ENCODE peak calls at places on chromosomes 1 and 21, in nine cellular contexts. One of them, this sample, is unnamed.

GRCh38 chr1:31750858-31751638 is 13.1 kb downstream of the ADGRB2 start:
- DNase-seq in Daoy: peak
- DNase-seq in activated naive CD4-positive, alpha-beta T cell: no peak
- DNase-seq in bronchial epithelial cell: no peak
- DNase-seq in stimulated activated CD4-positive, alpha-beta T cell treated with anti-CD3 and anti-CD28 coated beads, Interleukin-1b, Interleukin-23, amount 100 ng/mL, for 4 hours: no peak
- DNase-seq in AG09309: peak
- DNase-seq in tibial artery: no peak
- DNase-seq in nucleus accumbens: no peak
- DNase-seq in fibroblast of the aortic adventitia: peak
- DNase-seq in this sample: no peak

GRCh38 chr1:180845352-180845751 is 67.3 kb upstream of the KIAA1614 start:
- DNase-seq in Daoy: no peak
- DNase-seq in activated naive CD4-positive, alpha-beta T cell: no peak
- DNase-seq in bronchial epithelial cell: no peak
- DNase-seq in stimulated activated CD4-positive, alpha-beta T cell treated with anti-CD3 and anti-CD28 coated beads, Interleukin-1b, Interleukin-23, amount 100 ng/mL, for 4 hours: no peak
- DNase-seq in AG09309: no peak
- DNase-seq in tibial artery: no peak
- DNase-seq in nucleus accumbens: no peak
- DNase-seq in fibroblast of the aortic adventitia: no peak
- DNase-seq in this sample: no peak

GRCh38 chr21:21158376-21158918 is 160.2 kb downstream of the NCAM2 start:
- DNase-seq in Daoy: no peak
- DNase-seq in activated naive CD4-positive, alpha-beta T cell: no peak
- DNase-seq in bronchial epithelial cell: no peak
- DNase-seq in stimulated activated CD4-positive, alpha-beta T cell treated with anti-CD3 and anti-CD28 coated beads, Interleukin-1b, Interleukin-23, amount 100 ng/mL, for 4 hours: no peak
- DNase-seq in AG09309: no peak
- DNase-seq in tibial artery: no peak
- DNase-seq in nucleus accumbens: no peak
- DNase-seq in fibroblast of the aortic adventitia: no peak
- DNase-seq in this sample: no peak

GRCh38 chr1:70415882-70416281 is 4.8 kb downstream of the CTH start:
- DNase-seq in Daoy: no peak
- DNase-seq in activated naive CD4-positive, alpha-beta T cell: no peak
- DNase-seq in bronchial epithelial cell: no peak
- DNase-seq in stimulated activated CD4-positive, alpha-beta T cell treated with anti-CD3 and anti-CD28 coated beads, Interleukin-1b, Interleukin-23, amount 100 ng/mL, for 4 hours: no peak
- DNase-seq in AG09309: no peak
- DNase-seq in tibial artery: no peak
- DNase-seq in nucleus accumbens: no peak
- DNase-seq in fibroblast of the aortic adventitia: no peak
- DNase-seq in this sample: no peak

GRCh38 chr1:17668638-17669175 is 86.4 kb upstream of the ACTL8 start:
- DNase-seq in Daoy: no peak
- DNase-seq in activated naive CD4-positive, alpha-beta T cell: no peak
- DNase-seq in bronchial epithelial cell: no peak
- DNase-seq in stimulated activated CD4-positive, alpha-beta T cell treated with anti-CD3 and anti-CD28 coated beads, Interleukin-1b, Interleukin-23, amount 100 ng/mL, for 4 hours: no peak
- DNase-seq in AG09309: no peak
- DNase-seq in tibial artery: no peak
- DNase-seq in nucleus accumbens: no peak
- DNase-seq in fibroblast of the aortic adventitia: no peak
- DNase-seq in this sample: no peak

GRCh38 chr1:217895817-217896216 is 264.7 kb downstream of the SPATA17 start:
- DNase-seq in Daoy: no peak
- DNase-seq in activated naive CD4-positive, alpha-beta T cell: no peak
- DNase-seq in bronchial epithelial cell: no peak
- DNase-seq in stimulated activated CD4-positive, alpha-beta T cell treated with anti-CD3 and anti-CD28 coated beads, Interleukin-1b, Interleukin-23, amount 100 ng/mL, for 4 hours: no peak
- DNase-seq in AG09309: no peak
- DNase-seq in tibial artery: no peak
- DNase-seq in nucleus accumbens: no peak
- DNase-seq in fibroblast of the aortic adventitia: no peak
- DNase-seq in this sample: no peak

GRCh38 chr1:217029311-217030157 is 306.3 kb upstream of the ESRRG start:
- DNase-seq in Daoy: peak
- DNase-seq in activated naive CD4-positive, alpha-beta T cell: no peak
- DNase-seq in bronchial epithelial cell: peak
- DNase-seq in stimulated activated CD4-positive, alpha-beta T cell treated with anti-CD3 and anti-CD28 coated beads, Interleukin-1b, Interleukin-23, amount 100 ng/mL, for 4 hours: no peak
- DNase-seq in AG09309: peak
- DNase-seq in tibial artery: no peak
- DNase-seq in nucleus accumbens: no peak
- DNase-seq in fibroblast of the aortic adventitia: peak
- DNase-seq in this sample: no peak

GRCh38 chr21:27132270-27132669 is 165.4 kb upstream of the ADAMTS5 start:
- DNase-seq in Daoy: no peak
- DNase-seq in activated naive CD4-positive, alpha-beta T cell: no peak
- DNase-seq in bronchial epithelial cell: no peak
- DNase-seq in stimulated activated CD4-positive, alpha-beta T cell treated with anti-CD3 and anti-CD28 coated beads, Interleukin-1b, Interleukin-23, amount 100 ng/mL, for 4 hours: no peak
- DNase-seq in AG09309: no peak
- DNase-seq in tibial artery: no peak
- DNase-seq in nucleus accumbens: no peak
- DNase-seq in fibroblast of the aortic adventitia: peak
- DNase-seq in this sample: no peak

GRCh38 chr1:226867461-226868054 is 2.9 kb upstream of the PSEN2 start:
- DNase-seq in Daoy: no peak
- DNase-seq in activated naive CD4-positive, alpha-beta T cell: no peak
- DNase-seq in bronchial epithelial cell: peak
- DNase-seq in stimulated activated CD4-positive, alpha-beta T cell treated with anti-CD3 and anti-CD28 coated beads, Interleukin-1b, Interleukin-23, amount 100 ng/mL, for 4 hours: no peak
- DNase-seq in AG09309: no peak
- DNase-seq in tibial artery: no peak
- DNase-seq in nucleus accumbens: no peak
- DNase-seq in fibroblast of the aortic adventitia: no peak
- DNase-seq in this sample: no peak

GRCh38 chr1:33009561-33009960 is 27.1 kb downstream of the AK2 start:
- DNase-seq in Daoy: no peak
- DNase-seq in activated naive CD4-positive, alpha-beta T cell: no peak
- DNase-seq in bronchial epithelial cell: no peak
- DNase-seq in stimulated activated CD4-positive, alpha-beta T cell treated with anti-CD3 and anti-CD28 coated beads, Interleukin-1b, Interleukin-23, amount 100 ng/mL, for 4 hours: no peak
- DNase-seq in AG09309: no peak
- DNase-seq in tibial artery: no peak
- DNase-seq in nucleus accumbens: no peak
- DNase-seq in fibroblast of the aortic adventitia: no peak
- DNase-seq in this sample: no peak

GRCh38 chr1:16248603-16249534 is 11.9 kb upstream of the CPLANE2 start:
- DNase-seq in Daoy: peak
- DNase-seq in activated naive CD4-positive, alpha-beta T cell: no peak
- DNase-seq in bronchial epithelial cell: peak
- DNase-seq in stimulated activated CD4-positive, alpha-beta T cell treated with anti-CD3 and anti-CD28 coated beads, Interleukin-1b, Interleukin-23, amount 100 ng/mL, for 4 hours: no peak
- DNase-seq in AG09309: peak
- DNase-seq in tibial artery: peak
- DNase-seq in nucleus accumbens: peak
- DNase-seq in fibroblast of the aortic adventitia: peak
- DNase-seq in this sample: no peak

GRCh38 chr1:54800899-54801759 is at the start of gene TTC22:
- DNase-seq in Daoy: peak
- DNase-seq in activated naive CD4-positive, alpha-beta T cell: peak
- DNase-seq in bronchial epithelial cell: peak
- DNase-seq in stimulated activated CD4-positive, alpha-beta T cell treated with anti-CD3 and anti-CD28 coated beads, Interleukin-1b, Interleukin-23, amount 100 ng/mL, for 4 hours: peak
- DNase-seq in AG09309: no peak
- DNase-seq in tibial artery: no peak
- DNase-seq in nucleus accumbens: no peak
- DNase-seq in fibroblast of the aortic adventitia: no peak
- DNase-seq in this sample: peak

GRCh38 chr1:30760596-30761311 is 3.2 kb upstream of the LAPTM5 start:
- DNase-seq in Daoy: no peak
- DNase-seq in activated naive CD4-positive, alpha-beta T cell: no peak
- DNase-seq in bronchial epithelial cell: no peak
- DNase-seq in stimulated activated CD4-positive, alpha-beta T cell treated with anti-CD3 and anti-CD28 coated beads, Interleukin-1b, Interleukin-23, amount 100 ng/mL, for 4 hours: no peak
- DNase-seq in AG09309: no peak
- DNase-seq in tibial artery: no peak
- DNase-seq in nucleus accumbens: no peak
- DNase-seq in fibroblast of the aortic adventitia: no peak
- DNase-seq in this sample: no peak

GRCh38 chr1:212600980-212601379 is 7.6 kb upstream of the ATF3 start:
- DNase-seq in Daoy: peak
- DNase-seq in activated naive CD4-positive, alpha-beta T cell: no peak
- DNase-seq in bronchial epithelial cell: peak
- DNase-seq in stimulated activated CD4-positive, alpha-beta T cell treated with anti-CD3 and anti-CD28 coated beads, Interleukin-1b, Interleukin-23, amount 100 ng/mL, for 4 hours: no peak
- DNase-seq in AG09309: no peak
- DNase-seq in tibial artery: no peak
- DNase-seq in nucleus accumbens: no peak
- DNase-seq in fibroblast of the aortic adventitia: no peak
- DNase-seq in this sample: no peak

GRCh38 chr21:26405735-26406361 is 167.2 kb downstream of the CYYR1 start:
- DNase-seq in Daoy: peak
- DNase-seq in activated naive CD4-positive, alpha-beta T cell: no peak
- DNase-seq in bronchial epithelial cell: peak
- DNase-seq in stimulated activated CD4-positive, alpha-beta T cell treated with anti-CD3 and anti-CD28 coated beads, Interleukin-1b, Interleukin-23, amount 100 ng/mL, for 4 hours: no peak
- DNase-seq in AG09309: peak
- DNase-seq in tibial artery: no peak
- DNase-seq in nucleus accumbens: no peak
- DNase-seq in fibroblast of the aortic adventitia: peak
- DNase-seq in this sample: no peak

GRCh38 chr1:239547987-239548386 is 161.6 kb downstream of the CHRM3 start:
- DNase-seq in Daoy: peak
- DNase-seq in activated naive CD4-positive, alpha-beta T cell: no peak
- DNase-seq in bronchial epithelial cell: no peak
- DNase-seq in stimulated activated CD4-positive, alpha-beta T cell treated with anti-CD3 and anti-CD28 coated beads, Interleukin-1b, Interleukin-23, amount 100 ng/mL, for 4 hours: no peak
- DNase-seq in AG09309: no peak
- DNase-seq in tibial artery: no peak
- DNase-seq in nucleus accumbens: no peak
- DNase-seq in fibroblast of the aortic adventitia: no peak
- DNase-seq in this sample: no peak

GRCh38 chr1:222911866-222912265 is 97.0 kb downstream of the DISP1 start:
- DNase-seq in Daoy: no peak
- DNase-seq in activated naive CD4-positive, alpha-beta T cell: no peak
- DNase-seq in bronchial epithelial cell: no peak
- DNase-seq in stimulated activated CD4-positive, alpha-beta T cell treated with anti-CD3 and anti-CD28 coated beads, Interleukin-1b, Interleukin-23, amount 100 ng/mL, for 4 hours: no peak
- DNase-seq in AG09309: no peak
- DNase-seq in tibial artery: no peak
- DNase-seq in nucleus accumbens: no peak
- DNase-seq in fibroblast of the aortic adventitia: peak
- DNase-seq in this sample: no peak

GRCh38 chr1:161047436-161048420 is 2.0 kb upstream of the USF1 start:
- DNase-seq in Daoy: no peak
- DNase-seq in activated naive CD4-positive, alpha-beta T cell: no peak
- DNase-seq in bronchial epithelial cell: no peak
- DNase-seq in stimulated activated CD4-positive, alpha-beta T cell treated with anti-CD3 and anti-CD28 coated beads, Interleukin-1b, Interleukin-23, amount 100 ng/mL, for 4 hours: no peak
- DNase-seq in AG09309: no peak
- DNase-seq in tibial artery: no peak
- DNase-seq in nucleus accumbens: no peak
- DNase-seq in fibroblast of the aortic adventitia: no peak
- DNase-seq in this sample: no peak

GRCh38 chr1:172823534-172823933 is 164.6 kb downstream of the FASLG start:
- DNase-seq in Daoy: peak
- DNase-seq in activated naive CD4-positive, alpha-beta T cell: no peak
- DNase-seq in bronchial epithelial cell: no peak
- DNase-seq in stimulated activated CD4-positive, alpha-beta T cell treated with anti-CD3 and anti-CD28 coated beads, Interleukin-1b, Interleukin-23, amount 100 ng/mL, for 4 hours: no peak
- DNase-seq in AG09309: no peak
- DNase-seq in tibial artery: no peak
- DNase-seq in nucleus accumbens: no peak
- DNase-seq in fibroblast of the aortic adventitia: peak
- DNase-seq in this sample: no peak

GRCh38 chr1:160363951-160364350 is 2.9 kb upstream of the NHLH1 start:
- DNase-seq in Daoy: no peak
- DNase-seq in activated naive CD4-positive, alpha-beta T cell: no peak
- DNase-seq in bronchial epithelial cell: no peak
- DNase-seq in stimulated activated CD4-positive, alpha-beta T cell treated with anti-CD3 and anti-CD28 coated beads, Interleukin-1b, Interleukin-23, amount 100 ng/mL, for 4 hours: no peak
- DNase-seq in AG09309: no peak
- DNase-seq in tibial artery: no peak
- DNase-seq in nucleus accumbens: no peak
- DNase-seq in fibroblast of the aortic adventitia: no peak
- DNase-seq in this sample: no peak

GRCh38 chr1:213397638-213398037 is 346.6 kb downstream of the RPS6KC1 start:
- DNase-seq in Daoy: no peak
- DNase-seq in activated naive CD4-positive, alpha-beta T cell: no peak
- DNase-seq in bronchial epithelial cell: no peak
- DNase-seq in stimulated activated CD4-positive, alpha-beta T cell treated with anti-CD3 and anti-CD28 coated beads, Interleukin-1b, Interleukin-23, amount 100 ng/mL, for 4 hours: no peak
- DNase-seq in AG09309: no peak
- DNase-seq in tibial artery: no peak
- DNase-seq in nucleus accumbens: no peak
- DNase-seq in fibroblast of the aortic adventitia: no peak
- DNase-seq in this sample: no peak

GRCh38 chr1:112093372-112093694 is 103.9 kb upstream of the KCND3 start:
- DNase-seq in Daoy: no peak
- DNase-seq in activated naive CD4-positive, alpha-beta T cell: no peak
- DNase-seq in bronchial epithelial cell: no peak
- DNase-seq in stimulated activated CD4-positive, alpha-beta T cell treated with anti-CD3 and anti-CD28 coated beads, Interleukin-1b, Interleukin-23, amount 100 ng/mL, for 4 hours: no peak
- DNase-seq in AG09309: no peak
- DNase-seq in tibial artery: no peak
- DNase-seq in nucleus accumbens: no peak
- DNase-seq in fibroblast of the aortic adventitia: no peak
- DNase-seq in this sample: no peak

GRCh38 chr21:31557956-31558838 is 101.3 kb upstream of the SOD1 start:
- DNase-seq in Daoy: peak
- DNase-seq in activated naive CD4-positive, alpha-beta T cell: peak
- DNase-seq in bronchial epithelial cell: no peak
- DNase-seq in stimulated activated CD4-positive, alpha-beta T cell treated with anti-CD3 and anti-CD28 coated beads, Interleukin-1b, Interleukin-23, amount 100 ng/mL, for 4 hours: peak
- DNase-seq in AG09309: no peak
- DNase-seq in tibial artery: no peak
- DNase-seq in nucleus accumbens: no peak
- DNase-seq in fibroblast of the aortic adventitia: no peak
- DNase-seq in this sample: no peak

GRCh38 chr1:167854184-167854583 is 59.8 kb downstream of the ADCY10 start:
- DNase-seq in Daoy: no peak
- DNase-seq in activated naive CD4-positive, alpha-beta T cell: no peak
- DNase-seq in bronchial epithelial cell: peak
- DNase-seq in stimulated activated CD4-positive, alpha-beta T cell treated with anti-CD3 and anti-CD28 coated beads, Interleukin-1b, Interleukin-23, amount 100 ng/mL, for 4 hours: no peak
- DNase-seq in AG09309: no peak
- DNase-seq in tibial artery: no peak
- DNase-seq in nucleus accumbens: no peak
- DNase-seq in fibroblast of the aortic adventitia: no peak
- DNase-seq in this sample: no peak

GRCh38 chr1:176989754-176990153 is 174.8 kb downstream of the ASTN1 start:
- DNase-seq in Daoy: no peak
- DNase-seq in activated naive CD4-positive, alpha-beta T cell: no peak
- DNase-seq in bronchial epithelial cell: no peak
- DNase-seq in stimulated activated CD4-positive, alpha-beta T cell treated with anti-CD3 and anti-CD28 coated beads, Interleukin-1b, Interleukin-23, amount 100 ng/mL, for 4 hours: no peak
- DNase-seq in AG09309: no peak
- DNase-seq in tibial artery: no peak
- DNase-seq in nucleus accumbens: peak
- DNase-seq in fibroblast of the aortic adventitia: no peak
- DNase-seq in this sample: no peak

GRCh38 chr1:24385160-24385939 is 28.2 kb downstream of the STPG1 start:
- DNase-seq in Daoy: peak
- DNase-seq in activated naive CD4-positive, alpha-beta T cell: peak
- DNase-seq in bronchial epithelial cell: peak
- DNase-seq in stimulated activated CD4-positive, alpha-beta T cell treated with anti-CD3 and anti-CD28 coated beads, Interleukin-1b, Interleukin-23, amount 100 ng/mL, for 4 hours: no peak
- DNase-seq in AG09309: no peak
- DNase-seq in tibial artery: no peak
- DNase-seq in nucleus accumbens: no peak
- DNase-seq in fibroblast of the aortic adventitia: peak
- DNase-seq in this sample: no peak

GRCh38 chr1:234265321-234265720 is 107.9 kb upstream of the COA6 start:
- DNase-seq in Daoy: no peak
- DNase-seq in activated naive CD4-positive, alpha-beta T cell: no peak
- DNase-seq in bronchial epithelial cell: no peak
- DNase-seq in stimulated activated CD4-positive, alpha-beta T cell treated with anti-CD3 and anti-CD28 coated beads, Interleukin-1b, Interleukin-23, amount 100 ng/mL, for 4 hours: no peak
- DNase-seq in AG09309: no peak
- DNase-seq in tibial artery: no peak
- DNase-seq in nucleus accumbens: no peak
- DNase-seq in fibroblast of the aortic adventitia: no peak
- DNase-seq in this sample: no peak

This sample was measured in activated CD8-positive, alpha-beta memory T cell treated with anti-CD3 and anti-CD28 coated beads for 48 hours.